ENCODE peak calls at places on chromosomes 3 and 15, in six cellular contexts. H, C, S, Y, I and Z are unnamed samples.

GRCh38 chr15:40582726-40583246 is 11.3 kb upstream of the KNL1 start:
- DNase-seq in H (no peak), C (no peak), S (no peak), Y (no peak), I (no peak), Z (peak)

GRCh38 chr3:128009952-128010846 is 42.0 kb upstream of the SEC61A1 start:
- DNase-seq in H (no peak), C (no peak), S (no peak), Y (no peak), I (no peak), Z (peak)

GRCh38 chr15:50227076-50227475 is 38.5 kb downstream of the HDC start:
- DNase-seq in H (no peak), C (no peak), S (no peak), Y (no peak), I (no peak), Z (peak)

GRCh38 chr3:9676780-9677179 is 26.9 kb upstream of the CPNE9 start:
- DNase-seq in H (no peak), C (no peak), S (no peak), Y (no peak), I (no peak), Z (no peak)

GRCh38 chr3:24521306-24522154 is 26.9 kb upstream of the THRB start:
- DNase-seq in H (no peak), C (peak), S (peak), Y (peak), I (peak), Z (peak)

GRCh38 chr15:70327328-70328136 is 229.8 kb upstream of the TLE3 start:
- DNase-seq in H (peak), C (no peak), S (no peak), Y (no peak), I (no peak), Z (peak)

GRCh38 chr15:35281515-35281914 is 196.4 kb upstream of the NANOGP8 start:
- DNase-seq in H (no peak), C (no peak), S (no peak), Y (no peak), I (no peak), Z (peak)

GRCh38 chr3:124478834-124479233 is 251.4 kb upstream of the UMPS start:
- DNase-seq in H (no peak), C (no peak), S (no peak), Y (no peak), I (no peak), Z (no peak)

GRCh38 chr15:59224474-59224873 is 17.8 kb downstream of the LDHAL6B start:
- DNase-seq in H (no peak), C (no peak), S (no peak), Y (peak), I (no peak), Z (no peak)

GRCh38 chr3:131485116-131485515 is 17.7 kb downstream of the MRPL3 start:
- DNase-seq in H (no peak), C (no peak), S (no peak), Y (no peak), I (no peak), Z (no peak)

GRCh38 chr15:70892912-70893560 is 410 bp downstream of the LRRC49 start:
- DNase-seq in H (no peak), C (no peak), S (peak), Y (peak), I (peak), Z (peak)

GRCh38 chr3:143507735-143508580 is 340.3 kb downstream of the SLC9A9 start:
- DNase-seq in H (no peak), C (no peak), S (no peak), Y (no peak), I (no peak), Z (peak)

GRCh38 chr3:170499562-170500156 is 81.0 kb downstream of the CLDN11 start:
- DNase-seq in H (no peak), C (peak), S (no peak), Y (no peak), I (peak), Z (peak)

GRCh38 chr3:150132101-150132749 is 161.5 kb upstream of the PFN2 start:
- DNase-seq in H (no peak), C (no peak), S (no peak), Y (no peak), I (no peak), Z (no peak)

GRCh38 chr3:14997941-14998340 is 50.6 kb downstream of the NR2C2 start:
- DNase-seq in H (no peak), C (no peak), S (no peak), Y (no peak), I (no peak), Z (no peak)

GRCh38 chr3:11592460-11593298 is 51.0 kb downstream of the VGLL4 start:
- DNase-seq in H (no peak), C (no peak), S (peak), Y (no peak), I (no peak), Z (peak)

GRCh38 chr15:66733976-66734375 is 31.9 kb downstream of the SMAD6 start:
- DNase-seq in H (no peak), C (no peak), S (no peak), Y (no peak), I (no peak), Z (no peak)

GRCh38 chr3:45462522-45463262 is 74.3 kb downstream of the LARS2 start:
- DNase-seq in H (peak), C (no peak), S (no peak), Y (no peak), I (no peak), Z (no peak)

GRCh38 chr15:41647269-41647668 is 12.9 kb upstream of the MGA start:
- DNase-seq in H (peak), C (no peak), S (no peak), Y (no peak), I (no peak), Z (no peak)

GRCh38 chr15:89129123-89129815 is 41.0 kb downstream of the ABHD2 start:
- DNase-seq in H (peak), C (peak), S (peak), Y (no peak), I (peak), Z (peak)

GRCh38 chr3:13352621-13353131 is 67.4 kb downstream of the NUP210 start:
- DNase-seq in H (peak), C (no peak), S (no peak), Y (no peak), I (no peak), Z (no peak)

GRCh38 chr15:95304116-95304873 is 1026.2 kb upstream of the NR2F2 start:
- DNase-seq in H (no peak), C (no peak), S (peak), Y (peak), I (no peak), Z (peak)

GRCh38 chr15:57732526-57733331 is 26.2 kb downstream of the POLR2M start:
- DNase-seq in H (peak), C (peak), S (peak), Y (peak), I (no peak), Z (peak)

GRCh38 chr3:112699436-112699978 is 58.6 kb upstream of the CCDC80 start:
- DNase-seq in H (no peak), C (no peak), S (no peak), Y (no peak), I (no peak), Z (peak)

GRCh38 chr15:41544650-41545015 is 576 bp upstream of the RPAP1 start:
- DNase-seq in H (no peak), C (peak), S (peak), Y (no peak), I (no peak), Z (no peak)

GRCh38 chr3:149180057-149180573 is 41.5 kb downstream of the CP start:
- DNase-seq in H (no peak), C (peak), S (peak), Y (peak), I (no peak), Z (peak)

GRCh38 chr3:170974872-170975271 is 51.6 kb downstream of the SLC2A2 start:
- DNase-seq in H (no peak), C (no peak), S (no peak), Y (no peak), I (no peak), Z (no peak)